ENCODE peak calls at places on chromosomes 2 and 18, in four cellular contexts. One of them, this sample, is unnamed.

GRCh38 chr2:18604573-18604885 is 15.2 kb upstream of the NT5C1B start:
- DNase-seq in T-helper 17 cell: no peak
- DNase-seq in heart right ventricle: no peak
- DNase-seq in BE2C: no peak
- DNase-seq in this sample: no peak

GRCh38 chr18:48263913-48264506 is 145.2 kb downstream of the ZBTB7C start:
- DNase-seq in BE2C: peak; percentile 22
- DNase-seq in T-helper 17 cell: no peak
- DNase-seq in heart right ventricle: no peak
- DNase-seq in this sample: no peak

GRCh38 chr18:36993068-36993467 is 164.1 kb downstream of the KIAA1328 start:
- DNase-seq in heart right ventricle: no peak
- DNase-seq in BE2C: no peak
- DNase-seq in T-helper 17 cell: no peak
- DNase-seq in this sample: no peak

GRCh38 chr2:146821836-146822316 is 1023.0 kb upstream of the ACVR2A start:
- DNase-seq in T-helper 17 cell: no peak
- DNase-seq in BE2C: no peak
- DNase-seq in heart right ventricle: no peak
- DNase-seq in this sample: no peak

GRCh38 chr18:11502368-11502767 is 107.0 kb upstream of the SLC35G4 start:
- DNase-seq in T-helper 17 cell: no peak
- DNase-seq in BE2C: no peak
- DNase-seq in heart right ventricle: no peak
- DNase-seq in this sample: no peak

GRCh38 chr2:181573140-181573736 is 83.7 kb downstream of the CERKL start:
- DNase-seq in heart right ventricle: no peak
- DNase-seq in BE2C: no peak
- DNase-seq in T-helper 17 cell: no peak
- DNase-seq in this sample: no peak

GRCh38 chr18:3511980-3512379 is 62.0 kb downstream of the TGIF1 start:
- DNase-seq in T-helper 17 cell: no peak
- DNase-seq in heart right ventricle: no peak
- DNase-seq in BE2C: no peak
- DNase-seq in this sample: no peak

GRCh38 chr2:239548491-239548890 is 147.7 kb upstream of the HDAC4 start:
- DNase-seq in T-helper 17 cell: no peak
- DNase-seq in BE2C: no peak
- DNase-seq in heart right ventricle: no peak
- DNase-seq in this sample: no peak

GRCh38 chr18:48896875-48897511 is 53.8 kb downstream of the SMAD7 start:
- DNase-seq in heart right ventricle: peak; percentile 54
- DNase-seq in BE2C: no peak
- DNase-seq in T-helper 17 cell: no peak
- DNase-seq in this sample: peak; percentile 89

GRCh38 chr18:70197844-70198243 is 7.6 kb downstream of the RTTN start:
- DNase-seq in T-helper 17 cell: no peak
- DNase-seq in heart right ventricle: no peak
- DNase-seq in BE2C: no peak
- DNase-seq in this sample: no peak

GRCh38 chr18:60684843-60685513 is 312.4 kb upstream of the MC4R start:
- DNase-seq in heart right ventricle: no peak
- DNase-seq in T-helper 17 cell: no peak
- DNase-seq in BE2C: no peak
- DNase-seq in this sample: peak; percentile 14

GRCh38 chr18:23151414-23152099 is 16.3 kb downstream of the CABLES1 start:
- DNase-seq in T-helper 17 cell: no peak
- DNase-seq in heart right ventricle: no peak
- DNase-seq in BE2C: no peak
- DNase-seq in this sample: no peak

GRCh38 chr2:54944724-54945326 is 105.4 kb downstream of the RTN4 start:
- DNase-seq in BE2C: no peak
- DNase-seq in T-helper 17 cell: no peak
- DNase-seq in heart right ventricle: no peak
- DNase-seq in this sample: no peak

GRCh38 chr2:117785740-117786139 is 28.8 kb upstream of the DDX18 start:
- DNase-seq in heart right ventricle: no peak
- DNase-seq in T-helper 17 cell: no peak
- DNase-seq in BE2C: peak; percentile 41
- DNase-seq in this sample: peak; percentile 40

GRCh38 chr18:22378672-22379282 is 38.9 kb downstream of the CTAGE1 start:
- DNase-seq in BE2C: peak; percentile 24
- DNase-seq in heart right ventricle: peak; percentile 14
- DNase-seq in T-helper 17 cell: no peak
- DNase-seq in this sample: peak; percentile 49

GRCh38 chr2:9768388-9768787 is 74.9 kb upstream of the TAF1B start:
- DNase-seq in T-helper 17 cell: no peak
- DNase-seq in BE2C: no peak
- DNase-seq in heart right ventricle: no peak
- DNase-seq in this sample: peak; percentile 92

GRCh38 chr2:72863046-72863445 is 24.2 kb upstream of the SPR start:
- DNase-seq in BE2C: no peak
- DNase-seq in T-helper 17 cell: no peak
- DNase-seq in heart right ventricle: no peak
- DNase-seq in this sample: peak; percentile 53

GRCh38 chr2:50885948-50886347 is 146.0 kb downstream of the NRXN1 start:
- DNase-seq in heart right ventricle: no peak
- DNase-seq in T-helper 17 cell: no peak
- DNase-seq in BE2C: no peak
- DNase-seq in this sample: no peak

GRCh38 chr18:65749881-65750280 is 931 bp upstream of the CDH7 start:
- DNase-seq in T-helper 17 cell: no peak
- DNase-seq in BE2C: no peak
- DNase-seq in heart right ventricle: no peak
- DNase-seq in this sample: peak; percentile 22